ENCODE peak calls at places on chromosomes 2 and 18, in six cellular contexts. A, N, X, K, C and T are unnamed samples.

GRCh38 chr18:36706313-36706881 is 122.4 kb downstream of the TPGS2 start:
- DNase-seq in A (no peak), N (no peak), X (no peak), K (no peak), C (no peak), T (peak; percentile 29)

GRCh38 chr18:32093106-32093511 is 1.4 kb downstream of the RNF138 start:
- DNase-seq in A (peak; percentile 78), N (no peak), X (peak; percentile 82), K (peak; percentile 53), C (peak; percentile 56), T (peak; percentile 58)

GRCh38 chr18:13183790-13184189 is 34.8 kb upstream of the LDLRAD4 start:
- DNase-seq in A (no peak), N (no peak), X (no peak), K (no peak), C (no peak), T (no peak)

GRCh38 chr2:102008490-102008889 is 16.7 kb downstream of the IL1R2 start:
- DNase-seq in A (no peak), N (no peak), X (peak; percentile 31), K (no peak), C (no peak), T (no peak)

GRCh38 chr2:128280901-128281321 is 37.8 kb downstream of the HS6ST1 start:
- DNase-seq in A (no peak), N (no peak), X (no peak), K (no peak), C (no peak), T (no peak)

GRCh38 chr2:188079176-188079575 is 212.5 kb upstream of the GULP1 start:
- DNase-seq in A (peak; percentile 82), N (no peak), X (no peak), K (no peak), C (peak; percentile 18), T (peak; percentile 79)

GRCh38 chr2:237209046-237209375 is 123.3 kb downstream of the COPS8 start:
- DNase-seq in A (no peak), N (no peak), X (no peak), K (no peak), C (no peak), T (no peak)

GRCh38 chr2:46073540-46074018 is 223.6 kb upstream of the EPAS1 start:
- DNase-seq in A (peak; percentile 97), N (no peak), X (peak; percentile 42), K (no peak), C (peak; percentile 90), T (peak; percentile 97)

GRCh38 chr18:61637319-61637718 is 255.5 kb downstream of the RNF152 start:
- DNase-seq in A (no peak), N (no peak), X (peak; percentile 87), K (peak; percentile 18), C (no peak), T (no peak)

GRCh38 chr2:235570256-235570655 is 76.4 kb downstream of the AGAP1 start:
- DNase-seq in A (peak; percentile 38), N (no peak), X (peak; percentile 79), K (no peak), C (peak; percentile 86), T (no peak)

GRCh38 chr2:138090330-138090729 is 126.1 kb downstream of the HNMT start:
- DNase-seq in A (peak; percentile 64), N (no peak), X (peak; percentile 54), K (no peak), C (peak; percentile 28), T (peak; percentile 58)

GRCh38 chr2:146990311-146990781 is 854.5 kb upstream of the ACVR2A start:
- DNase-seq in A (peak; percentile 7), N (no peak), X (no peak), K (no peak), C (no peak), T (peak; percentile 26)

GRCh38 chr2:5093518-5093917 is 598.7 kb upstream of the SOX11 start:
- DNase-seq in A (no peak), N (no peak), X (no peak), K (no peak), C (no peak), T (no peak)

GRCh38 chr2:5093056-5093455 is 599.1 kb upstream of the SOX11 start:
- DNase-seq in A (no peak), N (no peak), X (no peak), K (no peak), C (no peak), T (no peak)

DNA sequence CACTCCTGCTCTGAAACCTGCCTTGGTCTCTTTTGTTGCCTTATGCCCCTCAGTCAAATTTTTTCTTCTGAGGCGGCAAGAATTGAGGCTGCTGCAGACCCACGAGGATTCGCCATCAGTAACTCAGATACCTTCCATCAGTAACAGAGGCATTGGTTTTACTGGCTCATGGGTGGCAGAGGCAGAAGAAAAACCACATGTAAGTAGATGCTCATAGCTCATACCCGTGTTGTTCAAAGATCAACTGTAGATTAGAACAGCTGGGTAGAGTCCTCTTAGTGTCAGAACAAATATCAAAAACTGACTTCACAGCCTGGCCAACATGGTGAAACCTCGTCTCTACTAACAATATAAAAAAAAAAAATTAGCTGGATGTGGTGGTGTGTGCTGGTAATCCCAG is 598.0 kb upstream of the SOX11 start:
- DNase-seq in A (no peak), N (no peak), X (no peak), K (no peak), C (no peak), T (no peak)
- H3K4me3 ChIP-seq in A (no peak overlapping the region), N (no peak overlapping the region), X (no peak overlapping the region), K (no peak overlapping the region), C (no peak overlapping the region), T (no peak overlapping the region)

DNA sequence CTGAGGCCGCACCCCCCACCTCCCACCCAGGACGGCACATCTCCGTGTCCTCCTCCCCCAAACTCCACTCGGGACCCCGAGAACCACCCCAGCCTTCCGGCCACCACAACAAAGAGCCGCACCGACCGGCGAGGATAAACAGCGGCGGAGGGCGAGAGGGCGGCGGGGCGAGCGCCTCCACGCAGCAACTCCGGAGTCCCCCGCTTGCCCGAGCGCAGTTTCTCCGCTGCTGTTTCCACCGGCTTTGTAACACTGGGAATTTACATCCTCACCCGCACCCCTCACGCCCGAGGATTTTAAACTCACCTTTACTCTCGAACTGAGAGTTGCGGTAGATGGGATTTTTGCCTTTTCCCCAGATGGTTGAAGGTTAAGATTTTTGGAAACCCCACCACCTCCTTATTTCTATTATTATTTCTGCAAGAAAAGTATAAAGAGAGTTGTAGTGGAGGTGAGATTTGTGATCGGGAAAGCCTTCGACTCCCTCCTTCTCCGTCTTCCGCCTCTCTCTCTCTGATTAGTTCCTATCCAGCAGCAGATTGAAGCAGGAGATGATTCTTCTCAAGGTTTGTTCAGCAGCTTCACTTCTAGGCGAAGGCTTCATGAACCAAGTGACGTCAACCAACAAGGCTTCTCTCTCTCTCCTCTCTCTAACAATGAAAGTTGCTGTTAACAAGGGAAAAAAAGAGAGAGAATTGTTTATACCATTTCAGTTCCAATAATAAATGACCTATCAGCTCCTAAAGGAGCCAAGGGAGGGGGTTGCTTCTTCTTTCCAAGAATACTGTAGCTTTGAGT is at the start of gene BAZ2B:
- DNase-seq in A (peak; percentile 92), N (no peak), X (peak; percentile 91), K (peak; percentile 54), C (peak; percentile 33), T (peak; percentile 88)
- H2BK5ac ChIP-seq in A (peak within 1 kb of the TSS; percentile 96), N (peak within 1 kb of the TSS; percentile 92), X (peak within 1 kb of the TSS; percentile 69), K (peak within 1 kb of the TSS; percentile 99), C (peak within 1 kb of the TSS; percentile 99), T (peak within 1 kb of the TSS; percentile 95)

GRCh38 chr18:76803413-76803812 is 18.9 kb upstream of the ZNF236 start:
- DNase-seq in A (no peak), N (no peak), X (no peak), K (no peak), C (no peak), T (no peak)
- H3K4me3 ChIP-seq in A (no peak overlapping the region), N (no peak overlapping the region), X (no peak overlapping the region), K (no peak overlapping the region), C (no peak overlapping the region), T (no peak overlapping the region)

GRCh38 chr2:126106006-126106405 is 550.0 kb upstream of the GYPC start:
- DNase-seq in A (no peak), N (no peak), X (no peak), K (no peak), C (no peak), T (no peak)
- H2BK5ac ChIP-seq in A (no peak overlapping the region), N (no peak overlapping the region), X (no peak overlapping the region), K (no peak overlapping the region), C (no peak overlapping the region), T (peak overlapping the region; percentile 58)

GRCh38 chr2:12727085-12727484 is 10.3 kb downstream of the TRIB2 start:
- DNase-seq in A (peak; percentile 72), N (no peak), X (no peak), K (no peak), C (peak; percentile 43), T (no peak)

GRCh38 chr2:12726271-12726670 is 9.5 kb downstream of the TRIB2 start:
- DNase-seq in A (no peak), N (no peak), X (no peak), K (no peak), C (no peak), T (no peak)

GRCh38 chr2:12723741-12724463 is 7.2 kb downstream of the TRIB2 start:
- DNase-seq in A (no peak), N (no peak), X (peak; percentile 3), K (no peak), C (peak; percentile 50), T (no peak)

GRCh38 chr2:12727641-12728040 is 10.9 kb downstream of the TRIB2 start:
- DNase-seq in A (no peak), N (no peak), X (no peak), K (no peak), C (no peak), T (no peak)

GRCh38 chr2:12725238-12726187 is 8.8 kb downstream of the TRIB2 start:
- DNase-seq in A (no peak), N (no peak), X (no peak), K (no peak), C (no peak), T (no peak)
- H3K4me3 ChIP-seq in A (no peak overlapping the region), N (no peak overlapping the region), X (no peak overlapping the region), K (no peak overlapping the region), C (no peak overlapping the region), T (no peak overlapping the region)

GRCh38 chr2:23454501-23455120 is 69.6 kb downstream of the KLHL29 start:
- DNase-seq in A (no peak), N (no peak), X (no peak), K (no peak), C (no peak), T (no peak)

GRCh38 chr2:23452853-23453420 is 68.0 kb downstream of the KLHL29 start:
- DNase-seq in A (peak; percentile 74), N (no peak), X (no peak), K (no peak), C (no peak), T (peak; percentile 47)

GRCh38 chr2:23449831-23450331 is 64.9 kb downstream of the KLHL29 start:
- DNase-seq in A (no peak), N (no peak), X (no peak), K (no peak), C (no peak), T (no peak)

GRCh38 chr2:23453936-23454460 is 69.0 kb downstream of the KLHL29 start:
- DNase-seq in A (peak; percentile 67), N (no peak), X (no peak), K (peak; percentile 59), C (no peak), T (no peak)

GRCh38 chr2:23452397-23452796 is 67.4 kb downstream of the KLHL29 start:
- DNase-seq in A (no peak), N (no peak), X (no peak), K (no peak), C (no peak), T (no peak)
- H2BK5ac ChIP-seq in A (no peak overlapping the region), N (no peak overlapping the region), X (no peak overlapping the region), K (no peak overlapping the region), C (no peak overlapping the region), T (no peak overlapping the region)